ENCODE peak calls at places on chromosome 10, in nine cellular contexts. One of them, this sample, is unnamed.

GRCh38 chr10:51073461-51074237 is 638 bp upstream of the PRKG1 start:
- DNase-seq in GM12878: no peak
- DNase-seq in fibroblast of the aortic adventitia: no peak
- DNase-seq in esophagus muscularis mucosa: no peak
- DNase-seq in AG04450: no peak
- DNase-seq in PC-9: peak
- DNase-seq in cardiac muscle cell: peak
- DNase-seq in IMR-90: peak
- DNase-seq in foreskin fibroblast: peak
- DNase-seq in this sample: no peak

GRCh38 chr10:78350286-78350685 is 316.6 kb downstream of the RPS24 start:
- DNase-seq in PC-9: no peak
- DNase-seq in cardiac muscle cell: no peak
- DNase-seq in IMR-90: no peak
- DNase-seq in esophagus muscularis mucosa: no peak
- DNase-seq in GM12878: no peak
- DNase-seq in AG04450: no peak
- DNase-seq in fibroblast of the aortic adventitia: no peak
- DNase-seq in foreskin fibroblast: no peak
- DNase-seq in this sample: no peak

GRCh38 chr10:129793479-129793878 is 170.6 kb downstream of the EBF3 start:
- DNase-seq in foreskin fibroblast: no peak
- DNase-seq in GM12878: no peak
- DNase-seq in cardiac muscle cell: no peak
- DNase-seq in IMR-90: no peak
- DNase-seq in fibroblast of the aortic adventitia: no peak
- DNase-seq in PC-9: no peak
- DNase-seq in esophagus muscularis mucosa: no peak
- DNase-seq in AG04450: no peak
- DNase-seq in this sample: no peak

GRCh38 chr10:102117391-102118159 is 2.6 kb downstream of the LDB1 start:
- DNase-seq in IMR-90: peak
- DNase-seq in AG04450: peak
- DNase-seq in foreskin fibroblast: peak
- DNase-seq in fibroblast of the aortic adventitia: peak
- DNase-seq in PC-9: peak
- DNase-seq in esophagus muscularis mucosa: no peak
- DNase-seq in cardiac muscle cell: peak
- DNase-seq in GM12878: no peak
- DNase-seq in this sample: no peak

GRCh38 chr10:93403741-93404354 is 78.3 kb downstream of the MYOF start:
- DNase-seq in fibroblast of the aortic adventitia: no peak
- DNase-seq in PC-9: no peak
- DNase-seq in esophagus muscularis mucosa: no peak
- DNase-seq in GM12878: no peak
- DNase-seq in AG04450: no peak
- DNase-seq in foreskin fibroblast: no peak
- DNase-seq in cardiac muscle cell: no peak
- DNase-seq in IMR-90: no peak
- DNase-seq in this sample: no peak

GRCh38 chr10:88291289-88292184 is 291.6 kb downstream of the RNLS start:
- DNase-seq in IMR-90: peak
- DNase-seq in fibroblast of the aortic adventitia: no peak
- DNase-seq in foreskin fibroblast: peak
- DNase-seq in PC-9: no peak
- DNase-seq in AG04450: no peak
- DNase-seq in esophagus muscularis mucosa: no peak
- DNase-seq in GM12878: no peak
- DNase-seq in cardiac muscle cell: no peak
- DNase-seq in this sample: no peak

GRCh38 chr10:111732116-111732785 is 451.3 kb downstream of the GPAM start:
- DNase-seq in AG04450: no peak
- DNase-seq in IMR-90: no peak
- DNase-seq in GM12878: no peak
- DNase-seq in PC-9: no peak
- DNase-seq in cardiac muscle cell: no peak
- DNase-seq in fibroblast of the aortic adventitia: no peak
- DNase-seq in foreskin fibroblast: no peak
- DNase-seq in esophagus muscularis mucosa: no peak
- DNase-seq in this sample: no peak

GRCh38 chr10:93080350-93081046 is 6.8 kb downstream of the CYP26A1 start:
- DNase-seq in AG04450: no peak
- DNase-seq in PC-9: peak
- DNase-seq in IMR-90: peak
- DNase-seq in cardiac muscle cell: peak
- DNase-seq in fibroblast of the aortic adventitia: peak
- DNase-seq in esophagus muscularis mucosa: peak
- DNase-seq in foreskin fibroblast: peak
- DNase-seq in GM12878: no peak
- DNase-seq in this sample: no peak

GRCh38 chr10:11611248-11612003 is at the start of gene USP6NL:
- DNase-seq in fibroblast of the aortic adventitia: peak
- DNase-seq in IMR-90: peak
- DNase-seq in AG04450: peak
- DNase-seq in GM12878: no peak
- DNase-seq in PC-9: peak
- DNase-seq in esophagus muscularis mucosa: peak
- DNase-seq in foreskin fibroblast: peak
- DNase-seq in cardiac muscle cell: peak
- DNase-seq in this sample: peak

GRCh38 chr10:8301831-8302230 is 247.3 kb downstream of the GATA3 start:
- DNase-seq in cardiac muscle cell: no peak
- DNase-seq in AG04450: no peak
- DNase-seq in GM12878: no peak
- DNase-seq in IMR-90: no peak
- DNase-seq in PC-9: no peak
- DNase-seq in foreskin fibroblast: no peak
- DNase-seq in esophagus muscularis mucosa: no peak
- DNase-seq in fibroblast of the aortic adventitia: no peak
- DNase-seq in this sample: no peak

GRCh38 chr10:102287991-102288390 is 42.7 kb downstream of the GBF1 start:
- DNase-seq in IMR-90: no peak
- DNase-seq in esophagus muscularis mucosa: no peak
- DNase-seq in foreskin fibroblast: no peak
- DNase-seq in fibroblast of the aortic adventitia: no peak
- DNase-seq in cardiac muscle cell: no peak
- DNase-seq in AG04450: no peak
- DNase-seq in GM12878: no peak
- DNase-seq in PC-9: no peak
- DNase-seq in this sample: no peak

GRCh38 chr10:78779339-78779955 is 289.3 kb upstream of the ZMIZ1 start:
- DNase-seq in GM12878: no peak
- DNase-seq in IMR-90: no peak
- DNase-seq in PC-9: peak
- DNase-seq in foreskin fibroblast: no peak
- DNase-seq in esophagus muscularis mucosa: no peak
- DNase-seq in cardiac muscle cell: no peak
- DNase-seq in fibroblast of the aortic adventitia: no peak
- DNase-seq in AG04450: no peak
- DNase-seq in this sample: no peak

GRCh38 chr10:115539142-115539762 is 446.1 kb downstream of the ATRNL1 start:
- DNase-seq in IMR-90: no peak
- DNase-seq in GM12878: no peak
- DNase-seq in AG04450: no peak
- DNase-seq in esophagus muscularis mucosa: no peak
- DNase-seq in foreskin fibroblast: no peak
- DNase-seq in PC-9: no peak
- DNase-seq in fibroblast of the aortic adventitia: no peak
- DNase-seq in cardiac muscle cell: no peak
- DNase-seq in this sample: no peak

GRCh38 chr10:116115797-116116196 is 157.2 kb downstream of the GFRA1 start:
- DNase-seq in cardiac muscle cell: no peak
- DNase-seq in PC-9: no peak
- DNase-seq in foreskin fibroblast: no peak
- DNase-seq in esophagus muscularis mucosa: no peak
- DNase-seq in IMR-90: no peak
- DNase-seq in GM12878: no peak
- DNase-seq in AG04450: no peak
- DNase-seq in fibroblast of the aortic adventitia: no peak
- DNase-seq in this sample: no peak

GRCh38 chr10:43691503-43691902 is 42.8 kb upstream of the ZNF32 start:
- DNase-seq in AG04450: no peak
- DNase-seq in IMR-90: peak
- DNase-seq in foreskin fibroblast: peak
- DNase-seq in esophagus muscularis mucosa: no peak
- DNase-seq in fibroblast of the aortic adventitia: peak
- DNase-seq in PC-9: no peak
- DNase-seq in cardiac muscle cell: no peak
- DNase-seq in GM12878: no peak
- DNase-seq in this sample: no peak

GRCh38 chr10:48648172-48648942 is 36.3 kb upstream of the WDFY4 start:
- DNase-seq in cardiac muscle cell: no peak
- DNase-seq in PC-9: no peak
- DNase-seq in GM12878: peak
- DNase-seq in fibroblast of the aortic adventitia: no peak
- DNase-seq in IMR-90: no peak
- DNase-seq in esophagus muscularis mucosa: peak
- DNase-seq in foreskin fibroblast: no peak
- DNase-seq in AG04450: no peak
- DNase-seq in this sample: no peak

GRCh38 chr10:86652361-86653202 is 1.8 kb upstream of the OPN4 start:
- DNase-seq in GM12878: no peak
- DNase-seq in PC-9: peak
- DNase-seq in fibroblast of the aortic adventitia: peak
- DNase-seq in cardiac muscle cell: no peak
- DNase-seq in AG04450: no peak
- DNase-seq in esophagus muscularis mucosa: no peak
- DNase-seq in foreskin fibroblast: peak
- DNase-seq in IMR-90: peak
- DNase-seq in this sample: no peak

GRCh38 chr10:34526758-34527730 is 288.1 kb downstream of the PARD3 start:
- DNase-seq in GM12878: no peak
- DNase-seq in fibroblast of the aortic adventitia: peak
- DNase-seq in foreskin fibroblast: peak
- DNase-seq in cardiac muscle cell: no peak
- DNase-seq in AG04450: peak
- DNase-seq in PC-9: peak
- DNase-seq in esophagus muscularis mucosa: no peak
- DNase-seq in IMR-90: peak
- DNase-seq in this sample: peak

GRCh38 chr10:55519264-55519663 is 718.2 kb upstream of the PCDH15 start:
- DNase-seq in fibroblast of the aortic adventitia: no peak
- DNase-seq in esophagus muscularis mucosa: no peak
- DNase-seq in IMR-90: no peak
- DNase-seq in cardiac muscle cell: no peak
- DNase-seq in foreskin fibroblast: no peak
- DNase-seq in PC-9: no peak
- DNase-seq in AG04450: no peak
- DNase-seq in GM12878: no peak
- DNase-seq in this sample: no peak

GRCh38 chr10:124240721-124241350 is 147.4 kb upstream of the CHST15 start:
- DNase-seq in AG04450: no peak
- DNase-seq in foreskin fibroblast: no peak
- DNase-seq in esophagus muscularis mucosa: no peak
- DNase-seq in PC-9: no peak
- DNase-seq in cardiac muscle cell: no peak
- DNase-seq in IMR-90: no peak
- DNase-seq in GM12878: no peak
- DNase-seq in fibroblast of the aortic adventitia: no peak
- DNase-seq in this sample: no peak

GRCh38 chr10:28694530-28694929 is 17.2 kb downstream of the BAMBI start:
- DNase-seq in cardiac muscle cell: no peak
- DNase-seq in IMR-90: no peak
- DNase-seq in GM12878: no peak
- DNase-seq in foreskin fibroblast: no peak
- DNase-seq in PC-9: no peak
- DNase-seq in fibroblast of the aortic adventitia: no peak
- DNase-seq in esophagus muscularis mucosa: no peak
- DNase-seq in AG04450: no peak
- DNase-seq in this sample: no peak

GRCh38 chr10:61958793-61959192 is 57.3 kb downstream of the ARID5B start:
- DNase-seq in PC-9: no peak
- DNase-seq in AG04450: no peak
- DNase-seq in IMR-90: no peak
- DNase-seq in GM12878: no peak
- DNase-seq in foreskin fibroblast: no peak
- DNase-seq in esophagus muscularis mucosa: no peak
- DNase-seq in cardiac muscle cell: no peak
- DNase-seq in fibroblast of the aortic adventitia: no peak
- DNase-seq in this sample: no peak

GRCh38 chr10:133528296-133528844 is 1.2 kb downstream of the CYP2E1 start:
- DNase-seq in foreskin fibroblast: peak
- DNase-seq in fibroblast of the aortic adventitia: no peak
- DNase-seq in cardiac muscle cell: no peak
- DNase-seq in AG04450: no peak
- DNase-seq in GM12878: no peak
- DNase-seq in IMR-90: peak
- DNase-seq in PC-9: no peak
- DNase-seq in esophagus muscularis mucosa: no peak
- DNase-seq in this sample: no peak
- H3K4me3 ChIP-seq in foreskin fibroblast: no peak
- H3K4me3 ChIP-seq in fibroblast of the aortic adventitia: no peak
- H3K4me3 ChIP-seq in cardiac muscle cell: no peak
- H3K4me3 ChIP-seq in AG04450: no peak
- H3K4me3 ChIP-seq in GM12878: no peak
- H3K4me3 ChIP-seq in IMR-90: no peak
- H3K4me3 ChIP-seq in PC-9: no peak
- H3K4me3 ChIP-seq in esophagus muscularis mucosa: peak
- H3K4me3 ChIP-seq in this sample: peak

GRCh38 chr10:128324058-128324457 is 197.8 kb upstream of the MKI67 start:
- DNase-seq in IMR-90: no peak
- DNase-seq in cardiac muscle cell: peak
- DNase-seq in PC-9: no peak
- DNase-seq in AG04450: no peak
- DNase-seq in fibroblast of the aortic adventitia: no peak
- DNase-seq in esophagus muscularis mucosa: peak
- DNase-seq in foreskin fibroblast: no peak
- DNase-seq in GM12878: no peak
- DNase-seq in this sample: no peak
- TF ChIP-seq CTCF in IMR-90: no peak
- TF ChIP-seq CTCF in cardiac muscle cell: no peak
- TF ChIP-seq CTCF in PC-9: no peak
- TF ChIP-seq CTCF in AG04450: no peak
- TF ChIP-seq CTCF in fibroblast of the aortic adventitia: no peak
- TF ChIP-seq CTCF in esophagus muscularis mucosa: no peak
- TF ChIP-seq CTCF in foreskin fibroblast: no peak
- TF ChIP-seq CTCF in GM12878: peak
- TF ChIP-seq CTCF in this sample: no peak

DNA sequence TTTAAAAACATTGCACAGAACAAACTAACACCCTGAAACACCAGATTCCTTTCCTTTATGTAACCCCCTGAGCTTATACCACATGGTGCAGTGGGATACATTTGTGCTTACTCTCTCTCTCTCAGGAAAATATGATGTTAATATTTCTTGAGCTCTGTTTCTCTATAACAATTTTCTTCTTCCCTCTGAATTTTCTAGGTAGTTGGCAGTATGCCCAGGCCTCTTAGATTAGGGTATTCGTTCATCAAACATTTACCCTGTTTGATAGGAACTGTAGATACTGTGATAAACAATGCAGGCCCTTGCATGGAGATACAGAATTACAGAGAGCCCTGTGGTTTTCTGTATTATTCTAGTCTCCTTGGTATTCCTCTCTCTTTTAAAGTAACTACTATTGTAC is 567.8 kb downstream of the IPMK start:
- DNase-seq in GM12878: no peak
- DNase-seq in AG04450: no peak
- DNase-seq in esophagus muscularis mucosa: no peak
- DNase-seq in fibroblast of the aortic adventitia: peak
- DNase-seq in cardiac muscle cell: no peak
- DNase-seq in PC-9: no peak
- DNase-seq in IMR-90: peak
- DNase-seq in foreskin fibroblast: peak
- DNase-seq in this sample: no peak
- H3K4me3 ChIP-seq in GM12878: no peak
- H3K4me3 ChIP-seq in AG04450: no peak
- H3K4me3 ChIP-seq in esophagus muscularis mucosa: no peak
- H3K4me3 ChIP-seq in fibroblast of the aortic adventitia: no peak
- H3K4me3 ChIP-seq in cardiac muscle cell: no peak
- H3K4me3 ChIP-seq in PC-9: no peak
- H3K4me3 ChIP-seq in IMR-90: no peak
- H3K4me3 ChIP-seq in foreskin fibroblast: no peak
- H3K4me3 ChIP-seq in this sample: no peak

GRCh38 chr10:47058961-47059391 is 147.7 kb downstream of the PTPN20 start:
- DNase-seq in AG04450: no peak
- DNase-seq in esophagus muscularis mucosa: no peak
- DNase-seq in IMR-90: peak
- DNase-seq in PC-9: no peak
- DNase-seq in fibroblast of the aortic adventitia: no peak
- DNase-seq in foreskin fibroblast: peak
- DNase-seq in GM12878: no peak
- DNase-seq in cardiac muscle cell: no peak
- DNase-seq in this sample: peak
- TF ChIP-seq CTCF in AG04450: no peak
- TF ChIP-seq CTCF in esophagus muscularis mucosa: no peak
- TF ChIP-seq CTCF in IMR-90: no peak
- TF ChIP-seq CTCF in PC-9: no peak
- TF ChIP-seq CTCF in fibroblast of the aortic adventitia: no peak
- TF ChIP-seq CTCF in foreskin fibroblast: no peak
- TF ChIP-seq CTCF in GM12878: no peak
- TF ChIP-seq CTCF in cardiac muscle cell: no peak
- TF ChIP-seq CTCF in this sample: no peak